ENCODE peak calls at places on chromosomes 16 and 17, in nine cellular contexts. Q is stomach; M is adrenal gland; D is tibial artery; G is endothelial cell of umbilical vein; E is GM12878; Y is brain microvascular endothelial cell; R is CD8-positive, alpha-beta T cell; C is IMR-90. I is an unnamed sample.
A peak's percentile ranks its signal among the peaks of the same experiment; 100 is the strongest.

GRCh38 chr17:76747716-76748360 is 9.9 kb downstream of the MFSD11 start:
- DNase-seq in Y (no peak), C (no peak), M (no peak), Q (no peak), D (no peak), R (no peak), E (no peak), G (no peak), I (no peak)

GRCh38 chr17:245611-246010 is 64.2 kb upstream of the DOC2B start:
- DNase-seq in G (no peak), E (no peak), R (no peak), M (no peak), D (peak; percentile 16), C (no peak), Q (no peak), Y (no peak), I (no peak)

GRCh38 chr17:21357281-21357680 is 18.9 kb upstream of the KCNJ12 start:
- DNase-seq in M (no peak), D (no peak), R (no peak), G (no peak), E (no peak), Y (no peak), Q (no peak), C (no peak), I (no peak)

GRCh38 chr17:47990962-47991731 is 20.2 kb downstream of the CDK5RAP3 start:
- DNase-seq in Y (no peak), C (peak; percentile 50), E (no peak), Q (no peak), G (no peak), R (no peak), M (no peak), D (no peak), I (no peak)

GRCh38 chr16:10895053-10895946 is 18.3 kb downstream of the CIITA start:
- DNase-seq in Y (peak; percentile 27), G (peak; percentile 22), C (peak; percentile 38), E (no peak), R (no peak), D (no peak), M (peak; percentile 48), Q (no peak), I (no peak)

GRCh38 chr16:14303182-14303618 is 232.1 kb downstream of the MRTFB start:
- DNase-seq in E (no peak), R (no peak), G (no peak), C (peak; percentile 36), Y (no peak), D (no peak), M (peak; percentile 51), Q (no peak), I (no peak)

GRCh38 chr17:69575346-69575761 is 160.9 kb downstream of the MAP2K6 start:
- DNase-seq in G (peak; percentile 82), C (peak; percentile 87), M (no peak), Y (peak; percentile 75), E (no peak), Q (no peak), D (no peak), R (no peak), I (no peak)

GRCh38 chr17:39701784-39702422 is 2.0 kb downstream of the ERBB2 start:
- DNase-seq in E (no peak), Q (no peak), R (no peak), D (no peak), C (no peak), G (no peak), M (no peak), Y (no peak), I (no peak)

GRCh38 chr16:82368041-82368440 is 198.0 kb upstream of the MPHOSPH6 start:
- DNase-seq in R (no peak), D (no peak), C (peak; percentile 32), E (no peak), G (peak; percentile 36), Q (peak; percentile 66), Y (peak; percentile 34), M (peak; percentile 33), I (no peak)

GRCh38 chr17:7523033-7523432 is 25.8 kb upstream of the TNFSF12 start:
- DNase-seq in E (no peak), Q (peak; percentile 43), Y (no peak), M (peak; percentile 34), C (no peak), R (peak; percentile 59), G (peak; percentile 9), D (no peak), I (no peak)

GRCh38 chr17:16931318-16932060 is 40.4 kb downstream of the TNFRSF13B start:
- DNase-seq in G (no peak), Y (no peak), C (no peak), D (no peak), R (no peak), M (no peak), E (no peak), Q (no peak), I (no peak)

GRCh38 chr17:77254961-77255741 is 114.4 kb downstream of the SEC14L1 start:
- DNase-seq in M (peak; percentile 70), R (no peak), Y (peak; percentile 77), G (peak; percentile 22), E (no peak), D (no peak), C (peak; percentile 86), Q (peak; percentile 53), I (no peak)

GRCh38 chr17:78141437-78142112 is 4.6 kb upstream of the C17orf99 start:
- DNase-seq in Y (no peak), R (no peak), Q (no peak), E (no peak), C (no peak), M (no peak), G (no peak), D (no peak), I (no peak)

GRCh38 chr17:28967240-28968135 is 16.2 kb upstream of the PHF12 start:
- DNase-seq in Y (no peak), E (no peak), G (no peak), Q (no peak), D (no peak), M (no peak), R (no peak), C (no peak), I (no peak)

GRCh38 chr16:24272379-24272778 is 16.2 kb downstream of the CACNG3 start:
- DNase-seq in M (no peak), Y (no peak), E (no peak), G (no peak), Q (no peak), D (no peak), C (no peak), R (no peak), I (no peak)

GRCh38 chr16:31333686-31334649 is 21.0 kb upstream of the ITGAX start:
- DNase-seq in E (no peak), Y (no peak), C (peak; percentile 13), M (no peak), R (peak; percentile 39), D (no peak), G (no peak), Q (no peak), I (no peak)
- TF ChIP-seq CTCF in E (peak; percentile 80), Y (peak; percentile 17), C (no peak), M (no peak), R (peak; percentile 12), D (no peak), G (peak; percentile 16), Q (no peak), I (no peak)

GRCh38 chr16:68380348-68380670 is 68.0 kb downstream of the SMPD3 start:
- DNase-seq in C (no peak), E (no peak), Q (no peak), G (no peak), D (no peak), Y (no peak), M (no peak), R (no peak), I (no peak)

GRCh38 chr16:68383858-68384257 is 64.5 kb downstream of the SMPD3 start:
- DNase-seq in C (no peak), Q (no peak), E (no peak), G (no peak), Y (no peak), R (no peak), D (no peak), M (no peak), I (no peak)

GRCh38 chr16:68381363-68381724 is 67.0 kb downstream of the SMPD3 start:
- DNase-seq in Q (no peak), E (no peak), C (no peak), M (no peak), D (no peak), R (no peak), G (no peak), Y (no peak), I (no peak)

GRCh38 chr16:68380676-68381362 is 67.5 kb downstream of the SMPD3 start:
- DNase-seq in E (no peak), M (no peak), C (no peak), D (no peak), Q (no peak), G (no peak), R (no peak), Y (no peak), I (no peak)

GRCh38 chr16:68382296-68382718 is 66.0 kb downstream of the SMPD3 start:
- DNase-seq in R (no peak), E (no peak), C (no peak), M (no peak), Q (peak; percentile 51), G (no peak), Y (no peak), D (no peak), I (no peak)
- TF ChIP-seq CTCF in R (no peak), E (no peak), C (no peak), M (peak; percentile 13), Q (no peak), G (peak; percentile 43), Y (peak; percentile 54), D (no peak), I (no peak)

GRCh38 chr17:11980813-11981212 is 16.5 kb downstream of the ZNF18 start:
- DNase-seq in D (no peak), Y (peak; percentile 8), G (no peak), Q (no peak), C (no peak), M (no peak), R (no peak), E (no peak), I (no peak)
- TF ChIP-seq CTCF in D (no peak), Y (peak; percentile 42), G (peak; percentile 11), Q (no peak), C (peak; percentile 23), M (no peak), R (no peak), E (no peak), I (no peak)

GRCh38 chr16:78706637-78707036 is 607.2 kb downstream of the WWOX start:
- DNase-seq in E (no peak), D (no peak), C (no peak), Y (no peak), M (peak; percentile 76), Q (no peak), R (no peak), G (no peak), I (no peak)

GRCh38 chr16:78709137-78709871 is 609.9 kb downstream of the WWOX start:
- DNase-seq in Q (no peak), D (no peak), G (no peak), M (no peak), Y (no peak), R (no peak), E (no peak), C (no peak), I (no peak)

GRCh38 chr16:78704421-78704820 is 605.0 kb downstream of the WWOX start:
- DNase-seq in Q (no peak), C (no peak), Y (no peak), M (no peak), E (no peak), G (no peak), R (no peak), D (no peak), I (no peak)

GRCh38 chr16:78703951-78704350 is 604.5 kb downstream of the WWOX start:
- DNase-seq in Q (no peak), E (no peak), Y (no peak), D (no peak), M (no peak), C (no peak), G (no peak), R (no peak), I (no peak)

GRCh38 chr16:78705694-78706093 is 606.2 kb downstream of the WWOX start:
- DNase-seq in Q (no peak), D (no peak), G (no peak), Y (peak; percentile 9), M (no peak), E (peak; percentile 9), C (peak; percentile 2), R (no peak), I (no peak)
- TF ChIP-seq CTCF in Q (no peak), D (no peak), G (no peak), Y (peak; percentile 14), M (peak; percentile 37), E (peak; percentile 51), C (peak; percentile 7), R (peak; percentile 46), I (no peak)